ENCODE peak calls at places on chromosomes 2 and 18, in ten cellular contexts. Z is left ventricle myocardium inferior, P is hepatocyte, D is MM.1S, X is tibial artery, A is esophagus squamous epithelium, S is A549, T is uterus, V is AG04450, Y is pancreas. Q is an unnamed sample. For H3K9me3, the result is how much of the 10 kb centered on the place peaks cover.

GRCh38 chr2:238267341-238267710 is 21.1 kb downstream of the PER2 start:
- DNase-seq in Z (no peak), P (no peak), D (no peak), X (no peak), A (no peak), S (no peak), T (no peak), V (no peak), Y (no peak), Q (no peak)

GRCh38 chr18:36640005-36640952 is 188.5 kb downstream of the TPGS2 start:
- DNase-seq in Z (no peak), P (no peak), D (no peak), X (no peak), A (no peak), S (no peak), T (no peak), V (no peak), Y (no peak), Q (no peak)

GRCh38 chr18:48715651-48716354 is 177.0 kb downstream of the CTIF start:
- DNase-seq in Z (no peak), P (no peak), D (no peak), X (peak), A (no peak), S (no peak), T (no peak), V (no peak), Y (no peak), Q (no peak)

GRCh38 chr2:63012541-63012940 is 38.1 kb upstream of the OTX1 start:
- DNase-seq in Z (no peak), P (no peak), D (no peak), X (no peak), A (no peak), S (no peak), T (no peak), V (peak), Y (no peak), Q (no peak)

GRCh38 chr2:18435425-18436037 is 124.9 kb downstream of the RDH14 start:
- DNase-seq in Z (no peak), P (peak), D (peak), X (no peak), A (no peak), S (peak), T (no peak), V (peak), Y (no peak), Q (peak)

GRCh38 chr2:119283873-119284331 is 60.3 kb downstream of the STEAP3 start:
- DNase-seq in Z (peak), P (no peak), D (no peak), X (peak), A (no peak), S (no peak), T (no peak), V (no peak), Y (peak), Q (no peak)

GRCh38 chr2:2639251-2640139 is 308.4 kb upstream of the MYT1L start:
- DNase-seq in Z (no peak), P (no peak), D (no peak), X (no peak), A (no peak), S (no peak), T (no peak), V (no peak), Y (no peak), Q (no peak)

GRCh38 chr2:107592225-107592624 is 234.5 kb upstream of the RGPD4 start:
- DNase-seq in Z (no peak), P (no peak), D (no peak), X (no peak), A (no peak), S (no peak), T (no peak), V (no peak), Y (no peak), Q (no peak)

GRCh38 chr2:196970089-196970488 is 43.6 kb upstream of the PGAP1 start:
- DNase-seq in Z (no peak), P (no peak), D (no peak), X (no peak), A (no peak), S (no peak), T (no peak), V (no peak), Y (no peak), Q (no peak)

GRCh38 chr2:23537991-23538390 is 153.0 kb downstream of the KLHL29 start:
- DNase-seq in Z (no peak), P (no peak), D (no peak), X (no peak), A (no peak), S (no peak), T (no peak), V (no peak), Y (no peak), Q (no peak)

GRCh38 chr2:190607014-190607597 is 41.8 kb upstream of the NAB1 start:
- DNase-seq in Z (no peak), P (no peak), D (no peak), X (no peak), A (no peak), S (peak), T (no peak), V (peak), Y (no peak), Q (no peak)

GRCh38 chr2:190578158-190579057 is 43.9 kb upstream of the NEMP2 start:
- DNase-seq in Z (no peak), P (peak), D (no peak), X (no peak), A (no peak), S (peak), T (peak), V (no peak), Y (peak), Q (no peak)

GRCh38 chr2:167842047-167842446 is 405.3 kb downstream of the STK39 start:
- DNase-seq in Z (no peak), P (no peak), D (no peak), X (no peak), A (no peak), S (no peak), T (no peak), V (no peak), Y (no peak), Q (no peak)

GRCh38 chr2:185433824-185434223 is 304.8 kb upstream of the FSIP2 start:
- DNase-seq in Z (no peak), P (no peak), D (no peak), X (no peak), A (no peak), S (no peak), T (no peak), V (no peak), Y (no peak), Q (no peak)

GRCh38 chr2:108945969-108946368 is 43.1 kb downstream of the EDAR start:
- DNase-seq in Z (peak), P (no peak), D (no peak), X (no peak), A (no peak), S (no peak), T (no peak), V (no peak), Y (peak), Q (no peak)

GRCh38 chr2:191183516-191183915 is 32.7 kb upstream of the STAT4 start:
- DNase-seq in Z (no peak), P (no peak), D (no peak), X (no peak), A (no peak), S (no peak), T (no peak), V (no peak), Y (no peak), Q (no peak)

GRCh38 chr2:222869252-222869560 is 8.4 kb downstream of the ACSL3 start:
- DNase-seq in Z (no peak), P (no peak), D (no peak), X (no peak), A (no peak), S (no peak), T (no peak), V (no peak), Y (no peak), Q (no peak)

GRCh38 chr18:8809514-8809913 is 104.2 kb downstream of the MTCL1 start:
- DNase-seq in Z (no peak), P (no peak), D (no peak), X (no peak), A (no peak), S (no peak), T (no peak), V (no peak), Y (no peak), Q (no peak)

GRCh38 chr18:48572402-48573126 is 33.7 kb downstream of the CTIF start:
- DNase-seq in Z (no peak), P (no peak), D (no peak), X (no peak), A (no peak), S (no peak), T (no peak), V (no peak), Y (no peak), Q (no peak)

GRCh38 chr2:180324191-180324590 is 317.1 kb upstream of the CWC22 start:
- DNase-seq in Z (no peak), P (no peak), D (no peak), X (no peak), A (no peak), S (no peak), T (no peak), V (no peak), Y (no peak), Q (no peak)

GRCh38 chr2:160375802-160376469 is 117.7 kb downstream of the RBMS1 start:
- DNase-seq in Z (no peak), P (no peak), D (peak), X (no peak), A (no peak), S (peak), T (no peak), V (no peak), Y (no peak), Q (no peak)

GRCh38 chr2:8534729-8535397 is 147.0 kb upstream of the ID2 start:
- DNase-seq in Z (peak), P (peak), D (no peak), X (peak), A (no peak), S (no peak), T (peak), V (no peak), Y (peak), Q (no peak)

GRCh38 chr2:235049069-235049468 is 97.3 kb downstream of the SH3BP4 start:
- DNase-seq in Z (no peak), P (peak), D (no peak), X (no peak), A (no peak), S (no peak), T (no peak), V (no peak), Y (peak), Q (no peak)

GRCh38 chr2:182980115-182980514 is 58.1 kb downstream of the NCKAP1 start:
- DNase-seq in Z (no peak), P (peak), D (peak), X (no peak), A (no peak), S (peak), T (no peak), V (no peak), Y (no peak), Q (no peak)
- H3K9me3 ChIP-seq in Z (under half), P (under half), D (under half), X (under half), A (under half), S (under half), T (under half), V (under half), Y (under half), Q (under half)

DNA sequence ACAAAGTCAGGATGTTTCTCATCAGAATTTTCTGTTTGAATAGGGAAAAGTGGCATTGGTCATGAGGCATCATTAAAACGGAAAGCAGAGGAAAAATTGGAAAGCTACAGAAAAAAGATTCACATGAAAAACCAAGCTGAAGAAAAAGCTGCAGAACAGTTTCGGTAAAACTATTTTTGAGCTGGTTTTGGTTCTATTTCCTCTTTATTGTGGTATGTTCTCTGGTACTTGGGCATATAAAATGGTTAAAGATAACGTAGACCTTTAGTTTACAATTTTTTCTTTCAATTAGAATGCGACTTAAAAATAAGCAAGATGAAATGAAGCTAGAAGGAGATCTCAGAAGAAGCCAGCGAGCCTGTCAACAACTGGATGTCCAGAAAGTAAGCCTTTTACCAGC is 7.6 kb downstream of the GPATCH11 start:
- DNase-seq in Z (no peak), P (no peak), D (peak), X (no peak), A (no peak), S (no peak), T (no peak), V (no peak), Y (no peak), Q (no peak)
- H3K4me3 ChIP-seq in Z (no peak), P (no peak), D (peak), X (no peak), A (no peak), S (no peak), T (no peak), V (no peak), Y (no peak), Q (no peak)

DNA sequence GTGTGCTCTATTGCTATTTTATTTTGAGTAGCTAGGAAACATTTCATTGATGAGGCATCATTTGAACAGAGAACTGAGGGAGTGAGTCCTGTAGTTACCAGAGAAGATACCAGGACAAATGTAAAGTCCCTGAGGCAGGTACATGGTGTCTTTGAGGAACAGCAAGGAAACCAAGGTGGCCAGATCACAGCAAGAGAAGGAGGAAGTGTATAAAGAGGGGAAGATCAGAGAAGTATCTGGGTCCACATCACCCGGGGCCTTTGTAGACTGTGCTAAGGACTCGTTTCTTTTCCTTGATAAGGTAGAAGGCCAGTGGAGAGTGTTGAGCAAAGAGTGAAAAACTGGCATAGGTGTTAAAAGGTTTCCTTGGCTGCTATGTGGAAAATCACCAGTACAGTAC is 34.8 kb upstream of the PLB1 start:
- DNase-seq in Z (no peak), P (no peak), D (no peak), X (no peak), A (no peak), S (no peak), T (no peak), V (no peak), Y (no peak), Q (no peak)
- TF ChIP-seq CTCF in Z (no peak), P (no peak), D (no peak), X (no peak), A (no peak), S (no peak), T (no peak), V (no peak), Y (no peak), Q (no peak)

DNA sequence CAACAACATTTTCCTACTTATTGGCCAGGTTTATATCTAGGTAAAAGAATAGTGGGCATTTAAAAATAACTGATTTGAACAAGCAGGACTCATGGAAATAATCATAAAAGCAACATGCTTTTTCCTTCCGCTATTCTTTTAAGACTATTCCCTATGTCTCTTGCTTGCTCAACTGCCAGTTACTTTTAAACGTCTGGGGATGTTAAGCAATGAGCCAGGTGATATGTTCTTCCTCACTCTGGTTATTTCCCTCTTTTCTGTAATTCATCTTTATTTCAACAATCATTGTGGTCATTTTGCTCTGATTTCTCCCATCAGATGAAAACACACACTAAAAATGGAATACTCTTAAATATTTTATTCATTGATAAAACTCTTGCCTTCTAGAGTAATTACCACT is 33.4 kb upstream of the SLC8A1 start:
- DNase-seq in Z (no peak), P (no peak), D (no peak), X (no peak), A (no peak), S (no peak), T (no peak), V (no peak), Y (no peak), Q (no peak)
- H3K9me3 ChIP-seq in Z (under half), P (under half), D (under half), X (under half), A (under half), S (under half), T (under half), V (under half), Y (under half), Q (under half)

Q was measured in WERI-Rb-1.